ENCODE peak calls at places on chromosomes 3 and 15, in five cellular contexts. H, T, Y, V and J are unnamed samples.

GRCh38 chr3:51962854-51963530 is 4.3 kb downstream of the PCBP4 start:
- DNase-seq in H (no peak), T (no peak), Y (no peak), V (no peak), J (no peak)

GRCh38 chr15:89127054-89127702 is 38.9 kb downstream of the ABHD2 start:
- DNase-seq in H (no peak), T (no peak), Y (no peak), V (no peak), J (no peak)

GRCh38 chr3:177231237-177231636 is 34.0 kb upstream of the TBL1XR1 start:
- DNase-seq in H (no peak), T (no peak), Y (no peak), V (no peak), J (no peak)

GRCh38 chr3:191768421-191768820 is 307.5 kb downstream of the PYDC2 start:
- DNase-seq in H (no peak), T (no peak), Y (no peak), V (no peak), J (no peak)

GRCh38 chr15:90645873-90646605 is 71.1 kb upstream of the BLM start:
- DNase-seq in H (no peak), T (no peak), Y (peak; percentile 27), V (no peak), J (no peak)

GRCh38 chr3:68996356-68996995 is 17.0 kb downstream of the EOGT start:
- DNase-seq in H (no peak), T (no peak), Y (no peak), V (no peak), J (no peak)

GRCh38 chr15:79680721-79681120 is 216.1 kb downstream of the MTHFS start:
- DNase-seq in H (no peak), T (peak; percentile 74), Y (no peak), V (peak; percentile 25), J (no peak)

GRCh38 chr3:18732474-18732873 is 307.3 kb upstream of the SATB1 start:
- DNase-seq in H (no peak), T (no peak), Y (no peak), V (no peak), J (no peak)

GRCh38 chr3:177947901-177948300 is 588.3 kb upstream of the KCNMB2 start:
- DNase-seq in H (no peak), T (no peak), Y (no peak), V (no peak), J (no peak)

GRCh38 chr3:149792485-149793270 is at the start of gene ANKUB1:
- DNase-seq in H (no peak), T (no peak), Y (no peak), V (no peak), J (no peak)

GRCh38 chr3:13133011-13133410 is 59.8 kb upstream of the IQSEC1 start:
- DNase-seq in H (no peak), T (no peak), Y (no peak), V (no peak), J (no peak)

GRCh38 chr3:67947808-67948508 is 293.5 kb upstream of the SUCLG2 start:
- DNase-seq in H (no peak), T (no peak), Y (no peak), V (peak; percentile 23), J (no peak)

GRCh38 chr3:142447308-142447851 is 457 bp downstream of the XRN1 start:
- DNase-seq in H (peak; percentile 80), T (peak; percentile 45), Y (peak; percentile 34), V (no peak), J (no peak)

GRCh38 chr3:142724682-142725351 is 983 bp downstream of the TRPC1 start:
- DNase-seq in H (peak; percentile 78), T (peak; percentile 37), Y (no peak), V (peak; percentile 34), J (peak; percentile 16)

GRCh38 chr3:168395551-168395950 is 299.8 kb upstream of the GOLIM4 start:
- DNase-seq in H (no peak), T (no peak), Y (no peak), V (no peak), J (no peak)

GRCh38 chr3:51681453-51681852 is 10.4 kb downstream of the TEX264 start:
- DNase-seq in H (no peak), T (no peak), Y (peak; percentile 34), V (no peak), J (no peak)

GRCh38 chr3:107956991-107957467 is 133.8 kb downstream of the CD47 start:
- DNase-seq in H (peak; percentile 85), T (no peak), Y (peak; percentile 66), V (no peak), J (peak; percentile 79)

GRCh38 chr15:98805434-98806274 is 157.3 kb downstream of the IGF1R start:
- DNase-seq in H (no peak), T (no peak), Y (no peak), V (no peak), J (no peak)

GRCh38 chr15:89332446-89332845 is 2.2 kb downstream of the POLG start:
- DNase-seq in H (no peak), T (peak; percentile 77), Y (no peak), V (no peak), J (no peak)

GRCh38 chr3:157369712-157370447 is 66.8 kb upstream of the PTX3 start:
- DNase-seq in H (no peak), T (no peak), Y (no peak), V (no peak), J (no peak)

GRCh38 chr3:196502775-196503181 is 790 bp downstream of the RNF168 start:
- DNase-seq in H (peak; percentile 83), T (peak; percentile 35), Y (peak; percentile 46), V (no peak), J (peak; percentile 28)

GRCh38 chr3:129416408-129416807 is 12.0 kb downstream of the EFCAB12 start:
- DNase-seq in H (no peak), T (no peak), Y (no peak), V (no peak), J (no peak)

GRCh38 chr3:36924748-36925521 is 19.9 kb downstream of the TRANK1 start:
- DNase-seq in H (no peak), T (no peak), Y (no peak), V (no peak), J (no peak)

GRCh38 chr3:34650131-34650530 is 851.7 kb downstream of the PDCD6IP start:
- DNase-seq in H (no peak), T (no peak), Y (no peak), V (no peak), J (no peak)

GRCh38 chr3:157868168-157868567 is 238.1 kb downstream of the SHOX2 start:
- DNase-seq in H (no peak), T (no peak), Y (no peak), V (no peak), J (no peak)

GRCh38 chr15:74180689-74181602 is 7.4 kb downstream of the ISLR start:
- DNase-seq in H (no peak), T (no peak), Y (no peak), V (no peak), J (no peak)

GRCh38 chr15:74182131-74182530 is 8.6 kb downstream of the ISLR start:
- DNase-seq in H (no peak), T (no peak), Y (no peak), V (no peak), J (no peak)

GRCh38 chr15:74178326-74179100 is 5.0 kb downstream of the ISLR start:
- DNase-seq in H (peak; percentile 55), T (no peak), Y (no peak), V (no peak), J (no peak)

GRCh38 chr15:74179101-74179841 is 5.8 kb downstream of the ISLR start:
- DNase-seq in H (peak; percentile 65), T (no peak), Y (no peak), V (no peak), J (peak; percentile 63)

GRCh38 chr15:74179983-74180688 is 6.6 kb downstream of the ISLR start:
- DNase-seq in H (no peak), T (no peak), Y (no peak), V (no peak), J (no peak)
- TF ChIP-seq EP300 in H (no peak), T (no peak), Y (no peak), V (no peak), J (no peak)

DNA sequence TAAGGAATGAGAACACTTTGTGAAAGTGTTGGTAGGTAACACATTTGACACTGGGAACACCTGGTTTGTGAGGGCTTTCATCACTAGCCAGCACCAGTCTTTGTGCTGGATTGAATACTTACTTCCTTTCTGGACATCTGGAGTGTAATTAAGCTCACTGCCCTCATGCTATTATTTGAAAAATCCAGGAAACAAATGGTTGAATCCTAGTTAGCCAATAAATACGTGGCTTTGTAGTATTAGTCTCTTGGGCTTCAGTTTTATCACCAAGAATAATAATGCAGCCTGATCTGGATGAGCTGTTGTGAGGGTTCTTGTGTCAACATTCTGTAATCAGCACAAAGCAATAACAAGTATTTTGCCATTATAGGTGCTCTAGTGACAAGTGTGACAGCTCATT is 12.9 kb downstream of the CCDC80 start:
- DNase-seq in H (no peak), T (no peak), Y (no peak), V (no peak), J (no peak)
- H3K4me1 ChIP-seq in H (peaks cover 18% of the 10 kb centered on the region), T (peaks cover 48% of the 10 kb centered on the region), Y (peaks cover 33% of the 10 kb centered on the region), V (peaks cover 12% of the 10 kb centered on the region), J (peaks cover 5% of the 10 kb centered on the region)

GRCh38 chr3:42499478-42499871 is 3.0 kb upstream of the VIPR1 start:
- DNase-seq in H (peak; percentile 74), T (no peak), Y (peak; percentile 10), V (no peak), J (no peak)

GRCh38 chr3:42500091-42500490 is 2.4 kb upstream of the VIPR1 start:
- DNase-seq in H (peak; percentile 44), T (no peak), Y (peak; percentile 17), V (no peak), J (no peak)

GRCh38 chr3:42501321-42501680 is 1.1 kb upstream of the VIPR1 start:
- DNase-seq in H (peak; percentile 74), T (no peak), Y (peak; percentile 25), V (no peak), J (no peak)

GRCh38 chr3:42501681-42502428 is 588 bp upstream of the VIPR1 start:
- DNase-seq in H (peak; percentile 86), T (no peak), Y (peak; percentile 78), V (no peak), J (no peak)

DNA sequence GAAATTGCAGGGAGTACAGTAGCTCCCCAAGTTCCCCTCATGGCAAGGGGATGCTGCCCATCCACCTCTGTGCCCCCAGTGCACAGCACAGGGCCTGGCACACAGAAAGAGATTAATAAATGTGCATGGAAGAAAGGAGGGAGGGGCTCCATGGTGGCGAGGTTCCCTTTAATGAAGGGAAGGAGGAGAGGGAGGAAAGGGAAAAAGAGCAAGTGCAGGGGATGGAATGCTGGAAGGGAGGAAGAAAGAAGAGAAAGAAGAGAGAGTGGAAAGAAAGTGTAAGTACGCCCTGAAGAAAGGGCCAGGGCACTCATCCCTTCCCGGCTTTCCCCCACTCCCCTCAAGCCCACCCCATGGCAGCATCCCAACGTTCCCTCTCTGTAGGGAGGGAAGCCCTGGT is 1.5 kb upstream of the VIPR1 start:
- DNase-seq in H (no peak), T (no peak), Y (peak; percentile 20), V (no peak), J (no peak)
- H3K4me3 ChIP-seq in H (no peak overlapping the region), T (no peak overlapping the region), Y (no peak overlapping the region), V (peak overlapping the region; percentile 77), J (no peak overlapping the region)

GRCh38 chr3:132417695-132418520 is 606 bp downstream of the DNAJC13 start:
- DNase-seq in H (no peak), T (peak; percentile 21), Y (peak; percentile 49), V (no peak), J (peak; percentile 17)

GRCh38 chr3:132421832-132422231 is 4.5 kb downstream of the DNAJC13 start:
- DNase-seq in H (no peak), T (no peak), Y (no peak), V (no peak), J (no peak)

GRCh38 chr3:132422531-132422930 is 5.2 kb downstream of the DNAJC13 start:
- DNase-seq in H (no peak), T (no peak), Y (no peak), V (no peak), J (no peak)

GRCh38 chr3:132416807-132417694 is at the start of gene DNAJC13:
- DNase-seq in H (peak; percentile 96), T (peak; percentile 72), Y (peak; percentile 94), V (peak; percentile 58), J (peak; percentile 92)

GRCh38 chr3:132418916-132419315 is 1.6 kb downstream of the DNAJC13 start:
- DNase-seq in H (no peak), T (no peak), Y (no peak), V (no peak), J (no peak)
- TF ChIP-seq EP300 in H (no peak), T (no peak), Y (no peak), V (no peak), J (no peak)